ENCODE peak calls at places on chromosome 21, in seven cellular contexts. K is endothelial cell of umbilical vein, A is EH, T is midbrain, O is kidney tubule cell, U is ACHN, H is NCI-H1092 treated with DMSO at 0.1 percent for 48 hours. W is an unnamed sample.

GRCh38 chr21:38955495-38955894 is 149.8 kb downstream of the ETS2 start:
- DNase-seq in H (peak; percentile 47), K (no peak), T (no peak), U (peak; percentile 1), A (peak; percentile 81), O (peak; percentile 83), W (peak; percentile 84)

GRCh38 chr21:44524412-44525371 is 15.3 kb downstream of the KRTAP10-1 start:
- DNase-seq in H (no peak), T (no peak), O (no peak), K (no peak), U (no peak), A (no peak), W (no peak)

GRCh38 chr21:17501107-17502006 is 11.5 kb upstream of the CXADR start:
- DNase-seq in O (no peak), A (no peak), T (no peak), U (no peak), K (no peak), H (no peak), W (peak; percentile 18)

GRCh38 chr21:40015818-40016217 is 148.6 kb downstream of the PCP4 start:
- DNase-seq in T (no peak), A (no peak), U (no peak), O (no peak), K (no peak), H (no peak), W (no peak)

GRCh38 chr21:25188639-25189038 is 418.6 kb downstream of the MRPL39 start:
- DNase-seq in K (no peak), O (no peak), T (no peak), U (no peak), A (no peak), H (no peak), W (no peak)

GRCh38 chr21:30994917-30995316 is 43.4 kb downstream of the KRTAP19-8 start:
- DNase-seq in T (no peak), A (no peak), K (no peak), O (no peak), H (no peak), U (no peak), W (no peak)

GRCh38 chr21:43734131-43734634 is 15.3 kb downstream of the PDXK start:
- DNase-seq in A (no peak), O (peak; percentile 76), U (no peak), H (no peak), T (no peak), K (no peak), W (no peak)

GRCh38 chr21:36569511-36569910 is 89.6 kb upstream of the CLDN14 start:
- DNase-seq in U (no peak), A (no peak), K (no peak), H (no peak), T (no peak), O (no peak), W (no peak)

GRCh38 chr21:38349111-38349746 is 92.4 kb downstream of the KCNJ15 start:
- DNase-seq in O (peak; percentile 48), H (peak; percentile 58), T (no peak), U (no peak), K (peak; percentile 36), A (peak; percentile 49), W (peak; percentile 92)

GRCh38 chr21:41444703-41445464 is 18.8 kb downstream of the MX1 start:
- DNase-seq in K (no peak), U (no peak), O (no peak), T (no peak), A (no peak), H (no peak), W (no peak)